ENCODE peak calls at places on chromosomes 5 and 9, in four cellular contexts. J, I, Q and C are unnamed samples.

GRCh38 chr9:95494022-95494415 is 22.8 kb downstream of the PTCH1 start:
- DNase-seq in J (no peak), I (no peak), Q (no peak), C (no peak)

GRCh38 chr5:173429489-173430150 is 101.4 kb upstream of the STC2 start:
- DNase-seq in J (no peak), I (no peak), Q (no peak), C (no peak)

GRCh38 chr5:154771383-154771901 is 16.3 kb downstream of the LARP1 start:
- DNase-seq in J (no peak), I (no peak), Q (no peak), C (no peak)

GRCh38 chr5:131634666-131634995 is 398 bp downstream of the RAPGEF6 start:
- DNase-seq in J (peak), I (peak), Q (peak), C (no peak)

GRCh38 chr5:110038297-110038997 is 348.7 kb downstream of the MAN2A1 start:
- DNase-seq in J (no peak), I (no peak), Q (no peak), C (no peak)

GRCh38 chr5:124744170-124744911 is 2.1 kb downstream of the ZNF608 start:
- DNase-seq in J (no peak), I (no peak), Q (no peak), C (no peak)

GRCh38 chr9:120538339-120538738 is 41.6 kb downstream of the CDK5RAP2 start:
- DNase-seq in J (no peak), I (no peak), Q (peak), C (no peak)

GRCh38 chr9:100352201-100352726 is 478 bp downstream of the TEX10 start:
- DNase-seq in J (peak), I (peak), Q (no peak), C (no peak)

GRCh38 chr9:113677057-113677456 is 199.1 kb upstream of the ZNF618 start:
- DNase-seq in J (no peak), I (no peak), Q (no peak), C (no peak)

GRCh38 chr9:6907772-6908381 is 150.1 kb downstream of the KDM4C start:
- DNase-seq in J (no peak), I (no peak), Q (peak), C (no peak)

GRCh38 chr9:107422189-107422802 is 67.3 kb downstream of the KLF4 start:
- DNase-seq in J (peak), I (peak), Q (peak), C (no peak)

GRCh38 chr5:113527746-113528145 is 14.3 kb downstream of the YTHDC2 start:
- DNase-seq in J (no peak), I (no peak), Q (no peak), C (no peak)

GRCh38 chr9:12463641-12464040 is 229.5 kb upstream of the TYRP1 start:
- DNase-seq in J (no peak), I (no peak), Q (no peak), C (no peak)

GRCh38 chr5:125049721-125050357 is 303.4 kb upstream of the ZNF608 start:
- DNase-seq in J (no peak), I (no peak), Q (no peak), C (no peak)

GRCh38 chr9:16626577-16627130 is 243.8 kb downstream of the BNC2 start:
- DNase-seq in J (peak), I (no peak), Q (no peak), C (no peak)

GRCh38 chr5:154107729-154108128 is 69.0 kb downstream of the MFAP3 start:
- DNase-seq in J (no peak), I (no peak), Q (no peak), C (no peak)

GRCh38 chr5:154465169-154465568 is 12.9 kb downstream of the HAND1 start:
- DNase-seq in J (no peak), I (no peak), Q (peak), C (no peak)

GRCh38 chr5:50715001-50715400 is 48.6 kb downstream of the PARP8 start:
- DNase-seq in J (no peak), I (no peak), Q (no peak), C (no peak)

GRCh38 chr9:77488439-77489126 is 159.5 kb downstream of the GNA14 start:
- DNase-seq in J (peak), I (no peak), Q (no peak), C (no peak)

GRCh38 chr5:73748510-73749410 is 122.8 kb downstream of the ARHGEF28 start:
- DNase-seq in J (no peak), I (no peak), Q (no peak), C (no peak)

GRCh38 chr9:113581865-113582697 is 118.6 kb downstream of the RGS3 start:
- DNase-seq in J (no peak), I (no peak), Q (no peak), C (peak)

GRCh38 chr9:112705773-112706427 is 12.0 kb downstream of the INIP start:
- DNase-seq in J (peak), I (no peak), Q (peak), C (no peak)

GRCh38 chr9:135217836-135218235 is 130.4 kb downstream of the OLFM1 start:
- DNase-seq in J (no peak), I (no peak), Q (no peak), C (no peak)

GRCh38 chr9:134839441-134840125 is 41.0 kb upstream of the FCN2 start:
- DNase-seq in J (no peak), I (peak), Q (no peak), C (no peak)

GRCh38 chr5:103941554-103941953 is 379.0 kb upstream of the NUDT12 start:
- DNase-seq in J (no peak), I (no peak), Q (no peak), C (no peak)

GRCh38 chr5:169964247-169964646 is 16.0 kb downstream of the INSYN2B start:
- DNase-seq in J (no peak), I (no peak), Q (no peak), C (no peak)

GRCh38 chr5:180133551-180133950 is 62.0 kb upstream of the RNF130 start:
- DNase-seq in J (no peak), I (no peak), Q (no peak), C (no peak)

GRCh38 chr5:133253076-133253475 is 201.3 kb downstream of the HSPA4 start:
- DNase-seq in J (no peak), I (no peak), Q (no peak), C (no peak)

GRCh38 chr5:88660947-88661869 is 221.8 kb downstream of the MEF2C start:
- DNase-seq in J (peak), I (peak), Q (no peak), C (no peak)

GRCh38 chr5:173735171-173735570 is 118.7 kb upstream of the BOD1 start:
- DNase-seq in J (no peak), I (no peak), Q (no peak), C (no peak)

GRCh38 chr9:8653855-8654254 is 854.3 kb upstream of the DMAC1 start:
- DNase-seq in J (no peak), I (no peak), Q (no peak), C (no peak)

GRCh38 chr9:108041551-108041950 is 552.0 kb upstream of the KLF4 start:
- DNase-seq in J (no peak), I (no peak), Q (no peak), C (no peak)

GRCh38 chr5:96256795-96257470 is 176.1 kb downstream of the PCSK1 start:
- DNase-seq in J (peak), I (peak), Q (no peak), C (no peak)

GRCh38 chr5:60803712-60804111 is 40.4 kb downstream of the ELOVL7 start:
- DNase-seq in J (no peak), I (no peak), Q (no peak), C (no peak)

GRCh38 chr5:134592141-134592746 is 40.4 kb downstream of the SAR1B start:
- DNase-seq in J (no peak), I (no peak), Q (no peak), C (no peak)

GRCh38 chr5:530001-530400 is 5.8 kb upstream of the SLC9A3 start:
- DNase-seq in J (no peak), I (no peak), Q (no peak), C (peak)

GRCh38 chr9:20476912-20477311 is 145.4 kb downstream of the MLLT3 start:
- DNase-seq in J (no peak), I (no peak), Q (peak), C (no peak)

GRCh38 chr9:119154527-119154926 is 214.7 kb downstream of the BRINP1 start:
- DNase-seq in J (no peak), I (no peak), Q (no peak), C (no peak)

GRCh38 chr9:119160559-119160958 is 208.7 kb downstream of the BRINP1 start:
- DNase-seq in J (no peak), I (no peak), Q (no peak), C (no peak)

GRCh38 chr9:119156354-119156753 is 212.9 kb downstream of the BRINP1 start:
- DNase-seq in J (no peak), I (no peak), Q (no peak), C (no peak)

GRCh38 chr9:119159386-119159785 is 209.8 kb downstream of the BRINP1 start:
- DNase-seq in J (no peak), I (no peak), Q (no peak), C (no peak)

GRCh38 chr9:119157196-119157595 is 212.0 kb downstream of the BRINP1 start:
- DNase-seq in J (no peak), I (no peak), Q (no peak), C (no peak)
- TF ChIP-seq TARDBP in J (no peak), I (no peak), Q (no peak), C (no peak)

DNA sequence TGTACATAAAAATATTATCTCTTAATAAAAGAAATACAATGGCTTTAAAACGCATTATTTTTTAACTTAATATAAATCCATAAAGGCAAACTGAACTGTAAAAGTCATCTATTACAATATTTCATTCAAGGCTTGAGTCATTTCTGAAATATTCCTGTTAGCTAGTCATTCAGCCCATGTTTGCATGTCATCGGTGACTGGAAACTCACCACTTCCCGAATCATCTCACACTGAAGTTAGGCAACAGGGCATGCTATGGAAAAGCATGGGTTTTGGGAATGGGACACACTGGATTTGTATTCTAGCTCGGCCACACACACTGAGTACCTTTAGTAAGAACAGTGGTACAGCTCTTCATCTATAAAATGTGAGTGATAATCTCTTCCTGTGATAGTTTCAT is 691.1 kb upstream of the C9orf72 start:
- DNase-seq in J (no peak), I (no peak), Q (no peak), C (no peak)
- TF ChIP-seq TARDBP in J (no peak), I (no peak), Q (no peak), C (no peak)

DNA sequence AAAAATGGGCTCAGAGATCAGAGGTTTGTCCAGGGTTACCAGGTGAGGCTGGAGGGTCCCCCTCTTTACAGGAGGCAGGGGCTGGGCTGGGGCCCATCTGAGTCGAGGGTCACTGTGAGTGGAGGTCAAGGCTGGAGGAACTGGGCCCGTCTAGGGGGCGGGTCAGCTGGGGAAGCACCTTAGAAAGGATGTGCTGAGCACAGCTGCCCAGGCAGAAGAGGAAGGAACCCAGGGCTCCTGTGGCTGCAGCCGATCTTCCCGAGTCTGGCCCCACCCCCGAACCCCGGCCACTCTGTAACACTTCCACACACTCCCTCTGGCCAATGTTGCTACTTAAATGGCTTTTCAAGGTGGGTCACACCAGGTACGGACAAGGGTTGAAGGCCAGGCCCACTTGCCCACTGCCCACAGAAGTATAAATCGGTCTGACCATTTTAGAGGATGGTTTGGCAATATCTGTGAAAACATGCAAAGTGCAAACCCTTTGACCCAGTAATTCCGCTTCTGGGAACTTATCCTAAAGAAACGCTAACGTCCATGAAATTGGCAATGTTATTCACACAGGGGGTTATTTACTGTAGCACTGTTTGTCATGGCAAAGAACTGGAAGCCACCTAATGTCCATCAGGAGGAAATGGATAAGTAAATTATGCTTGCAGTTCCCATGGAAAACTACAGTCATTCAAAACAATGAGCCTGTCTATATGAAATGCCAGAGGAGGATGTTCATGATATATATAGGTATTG is 30.5 kb upstream of the EEIG1 start:
- DNase-seq in J (no peak), I (peak), Q (peak), C (no peak)
- TF ChIP-seq TARDBP in J (no peak), I (no peak), Q (no peak), C (no peak)

GRCh38 chr5:178247481-178248456 is 15.2 kb upstream of the PHYKPL start:
- DNase-seq in J (no peak), I (no peak), Q (no peak), C (no peak)
- TF ChIP-seq TARDBP in J (no peak), I (no peak), Q (no peak), C (no peak)

GRCh38 chr5:172106511-172107356 is 81.3 kb downstream of the STK10 start:
- DNase-seq in J (peak), I (peak), Q (no peak), C (peak)
- TF ChIP-seq TARDBP in J (peak), I (no peak), Q (no peak), C (no peak)

GRCh38 chr9:137240321-137240840 is 706 bp upstream of the TUBB4B start:
- DNase-seq in J (peak), I (peak), Q (no peak), C (no peak)
- TF ChIP-seq TARDBP in J (no peak), I (peak), Q (no peak), C (peak)

DNA sequence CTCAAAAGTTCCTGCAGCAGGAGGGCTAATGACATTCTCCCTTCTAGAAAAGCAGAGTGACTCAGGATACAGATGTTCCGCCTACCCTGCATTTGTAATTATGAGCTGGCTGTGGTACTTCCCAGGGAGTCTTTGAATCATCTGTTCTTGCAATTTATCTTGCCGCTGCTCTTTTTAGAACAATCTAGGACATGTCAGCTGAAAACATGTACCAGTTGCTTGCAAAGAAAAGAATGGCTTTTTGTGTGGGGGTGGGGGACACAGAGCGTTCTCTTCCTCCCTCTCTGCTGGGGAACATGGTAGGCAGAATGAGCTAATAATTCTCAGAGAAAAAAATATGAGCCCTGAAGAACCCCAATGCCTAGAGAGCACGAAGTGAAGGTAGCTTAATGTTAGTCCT is 51.7 kb upstream of the TUT7 start:
- DNase-seq in J (no peak), I (no peak), Q (peak), C (no peak)
- TF ChIP-seq TARDBP in J (no peak), I (no peak), Q (no peak), C (no peak)

DNA sequence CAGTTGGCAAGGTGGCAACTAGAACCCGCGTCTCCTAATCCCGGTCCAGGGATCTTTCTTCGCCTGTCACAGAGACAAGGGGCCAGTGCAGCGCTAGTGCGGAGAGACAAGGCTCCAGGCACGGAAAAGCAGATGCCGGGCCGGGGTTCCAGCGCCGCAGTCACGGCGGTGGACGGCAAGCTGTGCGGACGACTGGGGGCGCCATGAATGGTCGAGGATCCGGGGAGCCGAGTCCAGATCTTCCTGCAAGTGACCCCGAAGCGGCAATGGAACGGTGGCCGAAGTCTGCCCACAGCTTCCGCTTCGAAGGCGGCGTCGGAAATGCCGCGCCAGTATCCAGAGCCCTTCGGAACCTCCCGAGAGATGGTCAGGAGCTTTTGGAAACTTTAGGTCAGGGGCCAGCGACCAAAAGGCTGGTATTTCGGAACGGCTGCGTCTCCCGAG is 625 bp upstream of the FAF2 start:
- DNase-seq in J (peak), I (peak), Q (no peak), C (no peak)
- TF ChIP-seq TARDBP in J (no peak), I (no peak), Q (no peak), C (no peak)

DNA sequence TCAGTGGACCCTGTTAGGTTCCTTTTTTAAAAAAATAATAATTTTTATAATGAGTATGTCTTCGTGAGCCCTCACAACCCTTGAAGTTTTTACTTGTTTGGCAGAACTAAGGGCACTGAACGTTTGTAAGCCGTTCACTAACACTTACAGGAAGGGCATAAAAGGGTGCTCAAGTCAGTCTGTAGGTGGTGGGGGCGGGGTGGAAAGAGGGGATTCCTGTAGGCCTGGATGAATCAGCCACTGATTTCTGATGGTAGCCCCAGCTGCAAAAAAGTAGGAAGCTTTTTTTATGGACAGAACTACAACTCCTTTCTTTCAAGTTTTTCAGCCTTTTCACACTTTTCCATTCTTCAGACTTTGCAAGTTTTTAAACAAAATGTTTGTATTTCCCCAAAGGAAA is 35.8 kb downstream of the PIK3R1 start:
- DNase-seq in J (no peak), I (no peak), Q (no peak), C (no peak)
- TF ChIP-seq TARDBP in J (no peak), I (no peak), Q (no peak), C (no peak)